ENCODE peak calls at places on chromosomes 16 and 17, in eight cellular contexts. One of them, this sample, is unnamed.

GRCh38 chr16:28149016-28149888 is 62.5 kb downstream of the XPO6 start:
- DNase-seq in right cardiac atrium: no peak
- DNase-seq in A549: no peak
- DNase-seq in left ventricle myocardium inferior: no peak
- DNase-seq in HCEC 1CT: no peak
- DNase-seq in C1 segment of cervical spinal cord: no peak
- DNase-seq in Calu3: no peak
- DNase-seq in Panc1: no peak
- DNase-seq in this sample: no peak

GRCh38 chr17:76737676-76738467 is at the start of gene MFSD11:
- DNase-seq in right cardiac atrium: peak
- DNase-seq in A549: peak
- DNase-seq in left ventricle myocardium inferior: peak
- DNase-seq in HCEC 1CT: peak
- DNase-seq in C1 segment of cervical spinal cord: peak
- DNase-seq in Calu3: peak
- DNase-seq in Panc1: no peak
- DNase-seq in this sample: no peak

GRCh38 chr17:3015890-3016289 is 47.5 kb downstream of the OR1D5 start:
- DNase-seq in right cardiac atrium: no peak
- DNase-seq in A549: no peak
- DNase-seq in left ventricle myocardium inferior: no peak
- DNase-seq in HCEC 1CT: no peak
- DNase-seq in C1 segment of cervical spinal cord: no peak
- DNase-seq in Calu3: no peak
- DNase-seq in Panc1: no peak
- DNase-seq in this sample: no peak

GRCh38 chr16:3027983-3028715 is 4.3 kb downstream of the THOC6 start:
- DNase-seq in right cardiac atrium: peak
- DNase-seq in A549: peak
- DNase-seq in left ventricle myocardium inferior: peak
- DNase-seq in HCEC 1CT: peak
- DNase-seq in C1 segment of cervical spinal cord: no peak
- DNase-seq in Calu3: peak
- DNase-seq in Panc1: peak
- DNase-seq in this sample: no peak

GRCh38 chr16:75086281-75086680 is 30.3 kb downstream of the LDHD start:
- DNase-seq in right cardiac atrium: no peak
- DNase-seq in A549: no peak
- DNase-seq in left ventricle myocardium inferior: no peak
- DNase-seq in HCEC 1CT: no peak
- DNase-seq in C1 segment of cervical spinal cord: no peak
- DNase-seq in Calu3: no peak
- DNase-seq in Panc1: no peak
- DNase-seq in this sample: no peak

GRCh38 chr16:84959784-84960417 is 51.4 kb downstream of the ZDHHC7 start:
- DNase-seq in right cardiac atrium: no peak
- DNase-seq in A549: no peak
- DNase-seq in left ventricle myocardium inferior: no peak
- DNase-seq in HCEC 1CT: no peak
- DNase-seq in C1 segment of cervical spinal cord: no peak
- DNase-seq in Calu3: no peak
- DNase-seq in Panc1: no peak
- DNase-seq in this sample: no peak

GRCh38 chr17:83173180-83173996 is 94.0 kb downstream of the METRNL start:
- DNase-seq in right cardiac atrium: no peak
- DNase-seq in A549: no peak
- DNase-seq in left ventricle myocardium inferior: no peak
- DNase-seq in HCEC 1CT: no peak
- DNase-seq in C1 segment of cervical spinal cord: no peak
- DNase-seq in Calu3: no peak
- DNase-seq in Panc1: no peak
- DNase-seq in this sample: no peak

GRCh38 chr16:88747588-88748301 is 37.3 kb downstream of the PIEZO1 start:
- DNase-seq in right cardiac atrium: no peak
- DNase-seq in A549: peak
- DNase-seq in left ventricle myocardium inferior: no peak
- DNase-seq in HCEC 1CT: peak
- DNase-seq in C1 segment of cervical spinal cord: no peak
- DNase-seq in Calu3: peak
- DNase-seq in Panc1: no peak
- DNase-seq in this sample: no peak

GRCh38 chr16:10918294-10919002 is 23.8 kb downstream of the DEXI start:
- DNase-seq in right cardiac atrium: peak
- DNase-seq in A549: peak
- DNase-seq in left ventricle myocardium inferior: peak
- DNase-seq in HCEC 1CT: peak
- DNase-seq in C1 segment of cervical spinal cord: peak
- DNase-seq in Calu3: peak
- DNase-seq in Panc1: peak
- DNase-seq in this sample: peak

GRCh38 chr17:72188801-72189200 is 68.0 kb downstream of the SOX9 start:
- DNase-seq in right cardiac atrium: no peak
- DNase-seq in A549: no peak
- DNase-seq in left ventricle myocardium inferior: no peak
- DNase-seq in HCEC 1CT: no peak
- DNase-seq in C1 segment of cervical spinal cord: no peak
- DNase-seq in Calu3: no peak
- DNase-seq in Panc1: no peak
- DNase-seq in this sample: no peak

GRCh38 chr17:18217412-18218015 is 7.9 kb upstream of the LLGL1 start:
- DNase-seq in right cardiac atrium: peak
- DNase-seq in A549: peak
- DNase-seq in left ventricle myocardium inferior: peak
- DNase-seq in HCEC 1CT: peak
- DNase-seq in C1 segment of cervical spinal cord: no peak
- DNase-seq in Calu3: peak
- DNase-seq in Panc1: peak
- DNase-seq in this sample: no peak

GRCh38 chr16:11699234-11699894 is 31.1 kb downstream of the SNN start:
- DNase-seq in right cardiac atrium: no peak
- DNase-seq in A549: no peak
- DNase-seq in left ventricle myocardium inferior: no peak
- DNase-seq in HCEC 1CT: no peak
- DNase-seq in C1 segment of cervical spinal cord: no peak
- DNase-seq in Calu3: no peak
- DNase-seq in Panc1: no peak
- DNase-seq in this sample: no peak

GRCh38 chr17:11643851-11644250 is 45.6 kb downstream of the DNAH9 start:
- DNase-seq in right cardiac atrium: no peak
- DNase-seq in A549: no peak
- DNase-seq in left ventricle myocardium inferior: no peak
- DNase-seq in HCEC 1CT: no peak
- DNase-seq in C1 segment of cervical spinal cord: no peak
- DNase-seq in Calu3: no peak
- DNase-seq in Panc1: no peak
- DNase-seq in this sample: no peak

GRCh38 chr17:13665872-13666635 is 64.3 kb upstream of the HS3ST3A1 start:
- DNase-seq in right cardiac atrium: no peak
- DNase-seq in A549: no peak
- DNase-seq in left ventricle myocardium inferior: no peak
- DNase-seq in HCEC 1CT: no peak
- DNase-seq in C1 segment of cervical spinal cord: no peak
- DNase-seq in Calu3: no peak
- DNase-seq in Panc1: no peak
- DNase-seq in this sample: no peak

GRCh38 chr17:50129946-50130777 is at the start of gene SAMD14:
- DNase-seq in right cardiac atrium: no peak
- DNase-seq in A549: no peak
- DNase-seq in left ventricle myocardium inferior: no peak
- DNase-seq in HCEC 1CT: no peak
- DNase-seq in C1 segment of cervical spinal cord: no peak
- DNase-seq in Calu3: no peak
- DNase-seq in Panc1: no peak
- DNase-seq in this sample: no peak

This sample was measured in SK-N-MC.